ENCODE peak calls at places on chromosomes 4 and X, in five cellular contexts. N is NCI-H1417 treated with DMSO at 0.1 percent for 48 hours; M is CD8-positive, alpha-beta T cell; W is NAMALWA; L is activated CD4-positive, alpha-beta T cell treated with anti-CD3 and anti-CD28 coated beads, Interleukin-2, amount 10 ng/mL, durations not matched to agents 7 days and 5 days. Y is an unnamed sample.

GRCh38 chr4:162497564-162498167 is 333.9 kb upstream of the FSTL5 start:
- DNase-seq in N (peak), M (no peak), W (peak), L (peak), Y (peak)

GRCh38 chr4:186266699-186267467 is 894 bp downstream of the F11 start:
- DNase-seq in N (no peak), M (no peak), W (no peak), L (no peak), Y (no peak)

GRCh38 chr4:10006604-10007435 is 14.5 kb downstream of the SLC2A9 start:
- DNase-seq in N (no peak), M (no peak), W (no peak), L (no peak), Y (no peak)

GRCh38 chr4:1318046-1318375 is 28.3 kb downstream of the MAEA start:
- DNase-seq in N (no peak), M (no peak), W (no peak), L (no peak), Y (no peak)

GRCh38 chr4:24473309-24473721 is 111.0 kb downstream of the DHX15 start:
- DNase-seq in N (no peak), M (no peak), W (peak), L (no peak), Y (no peak)

GRCh38 chr4:13540446-13541175 is 3.7 kb downstream of the NKX3-2 start:
- DNase-seq in N (no peak), M (no peak), W (no peak), L (no peak), Y (peak)

GRCh38 chrX:45404206-45404605 is 203.5 kb upstream of the DIPK2B start:
- DNase-seq in N (no peak), M (no peak), W (no peak), L (no peak), Y (no peak)

GRCh38 chrX:120517936-120518335 is 42.8 kb downstream of the CUL4B start:
- DNase-seq in N (no peak), M (no peak), W (no peak), L (no peak), Y (no peak)

GRCh38 chrX:70806081-70806480 is 102.4 kb downstream of the TEX11 start:
- DNase-seq in N (no peak), M (no peak), W (no peak), L (no peak), Y (no peak)

GRCh38 chr4:179344861-179345260 is 1902.6 kb upstream of the AGA start:
- DNase-seq in N (no peak), M (no peak), W (no peak), L (no peak), Y (no peak)

GRCh38 chrX:68846536-68846935 is 17.7 kb downstream of the EFNB1 start:
- DNase-seq in N (no peak), M (no peak), W (no peak), L (no peak), Y (no peak)

GRCh38 chr4:84568496-84568895 is 14.4 kb upstream of the CDS1 start:
- DNase-seq in N (no peak), M (no peak), W (no peak), L (no peak), Y (no peak)

GRCh38 chr4:75038376-75038775 is 105.5 kb downstream of the PARM1 start:
- DNase-seq in N (no peak), M (no peak), W (no peak), L (no peak), Y (no peak)

GRCh38 chrX:76428243-76429130 is 977 bp downstream of the MAGEE1 start:
- DNase-seq in N (no peak), M (peak), W (no peak), L (peak), Y (peak)